ENCODE peak calls at places on chromosomes 13 and 19, in seven cellular contexts. X is breast epithelium, I is transverse colon, D is body of pancreas, U is right lobe of liver, J is uterus, O is endothelial cell of umbilical vein. C is an unnamed sample.

GRCh38 chr13:54317722-54318121 is 1289.1 kb downstream of the OLFM4 start:
- DNase-seq in J (no peak), X (no peak), I (no peak), U (no peak), D (no peak), O (no peak), C (no peak)

GRCh38 chr13:46472384-46472783 is 80.6 kb upstream of the LRCH1 start:
- DNase-seq in I (no peak), D (no peak), O (no peak), J (no peak), X (no peak), U (no peak), C (no peak)

GRCh38 chr19:16821081-16821480 is 8.1 kb upstream of the SIN3B start:
- DNase-seq in O (no peak), J (no peak), X (no peak), U (no peak), D (no peak), I (no peak), C (no peak)

GRCh38 chr19:39558623-39559117 is 18.7 kb upstream of the EID2 start:
- DNase-seq in I (no peak), O (no peak), U (no peak), J (no peak), X (no peak), D (no peak), C (no peak)

GRCh38 chr19:10230904-10231623 is at the start of gene S1PR2:
- DNase-seq in I (peak; percentile 82), O (peak; percentile 31), X (peak; percentile 73), U (peak; percentile 69), J (peak; percentile 80), D (peak; percentile 71), C (peak; percentile 69)

GRCh38 chr13:27927444-27928352 is 7.9 kb downstream of the PDX1 start:
- DNase-seq in I (no peak), J (no peak), D (no peak), X (no peak), O (no peak), U (no peak), C (no peak)

GRCh38 chr13:37716395-37716794 is 117.8 kb upstream of the POSTN start:
- DNase-seq in J (no peak), D (no peak), I (no peak), U (no peak), O (peak; percentile 70), X (no peak), C (no peak)

GRCh38 chr19:30060872-30061556 is 119.0 kb downstream of the URI1 start:
- DNase-seq in X (no peak), U (no peak), J (no peak), O (no peak), I (no peak), D (no peak), C (no peak)

GRCh38 chr19:2887391-2887914 is 13.3 kb upstream of the ZNF57 start:
- DNase-seq in O (peak; percentile 85), U (no peak), D (no peak), X (no peak), I (no peak), J (no peak), C (no peak)

GRCh38 chr13:79423340-79423739 is 17.3 kb upstream of the RBM26 start:
- DNase-seq in D (no peak), I (no peak), J (no peak), O (no peak), U (no peak), X (no peak), C (no peak)

GRCh38 chr13:79429309-79429708 is 23.3 kb upstream of the RBM26 start:
- DNase-seq in X (no peak), J (no peak), O (no peak), D (no peak), I (no peak), U (no peak), C (no peak)

GRCh38 chr13:79423801-79424642 is 18.0 kb upstream of the RBM26 start:
- DNase-seq in O (peak; percentile 53), D (no peak), X (no peak), I (no peak), J (no peak), U (no peak), C (no peak)

GRCh38 chr13:79432086-79432485 is 26.0 kb upstream of the RBM26 start:
- DNase-seq in J (no peak), I (no peak), U (no peak), O (no peak), D (no peak), X (no peak), C (no peak)

GRCh38 chr13:79427265-79427664 is 21.2 kb upstream of the RBM26 start:
- DNase-seq in X (no peak), U (no peak), O (no peak), J (no peak), D (no peak), I (no peak), C (no peak)
- H3K9me3 ChIP-seq in X (no peaks in the 10 kb centered on the region), U (no peaks in the 10 kb centered on the region), O (no peaks in the 10 kb centered on the region), J (no peaks in the 10 kb centered on the region), D (no peaks in the 10 kb centered on the region), I (no peaks in the 10 kb centered on the region), C (no peaks in the 10 kb centered on the region)

GRCh38 chr13:110911880-110912279 is 3.0 kb downstream of the ANKRD10 start:
- DNase-seq in J (no peak), O (no peak), X (no peak), D (no peak), U (no peak), I (no peak), C (no peak)

GRCh38 chr13:110914293-110915056 is 394 bp downstream of the ANKRD10 start:
- DNase-seq in D (peak; percentile 73), J (peak; percentile 73), O (peak; percentile 68), I (peak; percentile 76), X (peak; percentile 65), U (peak; percentile 80), C (peak; percentile 77)

GRCh38 chr13:110912651-110913051 is 2.2 kb downstream of the ANKRD10 start:
- DNase-seq in I (no peak), D (no peak), U (no peak), J (peak; percentile 32), O (peak; percentile 63), X (no peak), C (no peak)

GRCh38 chr13:110913911-110914292 is 967 bp downstream of the ANKRD10 start:
- DNase-seq in U (no peak), O (no peak), X (peak; percentile 36), D (no peak), I (no peak), J (peak; percentile 46), C (no peak)

GRCh38 chr13:110913322-110913721 is 1.5 kb downstream of the ANKRD10 start:
- DNase-seq in X (no peak), U (no peak), J (no peak), D (peak; percentile 38), O (no peak), I (peak; percentile 76), C (peak; percentile 10)
- TF ChIP-seq POLR2A in X (no peak), U (no peak), J (no peak), D (no peak), O (no peak), I (peak; percentile 35), C (no peak)

DNA sequence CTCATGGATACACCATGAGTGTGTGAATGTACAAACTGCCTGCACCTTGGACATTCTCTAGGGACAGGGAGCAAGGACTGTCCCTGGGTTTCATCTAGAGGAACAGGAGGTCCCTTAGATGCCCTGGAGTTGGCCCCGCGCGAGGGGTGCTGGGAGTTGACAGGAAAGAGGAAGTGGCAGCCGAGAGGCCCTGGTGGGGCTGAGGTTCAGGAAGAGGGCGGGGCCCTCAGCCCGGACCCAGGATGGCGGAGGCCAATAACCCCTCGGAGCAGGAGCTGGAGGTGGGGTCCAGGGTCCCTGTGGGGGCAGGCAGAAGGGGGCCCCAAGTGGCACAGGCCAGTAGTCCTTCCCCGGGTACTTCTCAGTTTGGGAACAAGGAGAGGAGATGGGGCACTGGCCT is 6.9 kb downstream of the PKN1 start:
- DNase-seq in X (no peak), O (peak; percentile 33), I (peak; percentile 79), U (peak; percentile 75), D (no peak), J (peak; percentile 31), C (peak; percentile 25)
- H3K27ac ChIP-seq in X (no peak overlapping the region), O (peak overlapping the region; percentile 29), I (peak overlapping the region; percentile 38), U (peak overlapping the region; percentile 33), D (no peak overlapping the region), J (no peak overlapping the region), C (no peak overlapping the region)

DNA sequence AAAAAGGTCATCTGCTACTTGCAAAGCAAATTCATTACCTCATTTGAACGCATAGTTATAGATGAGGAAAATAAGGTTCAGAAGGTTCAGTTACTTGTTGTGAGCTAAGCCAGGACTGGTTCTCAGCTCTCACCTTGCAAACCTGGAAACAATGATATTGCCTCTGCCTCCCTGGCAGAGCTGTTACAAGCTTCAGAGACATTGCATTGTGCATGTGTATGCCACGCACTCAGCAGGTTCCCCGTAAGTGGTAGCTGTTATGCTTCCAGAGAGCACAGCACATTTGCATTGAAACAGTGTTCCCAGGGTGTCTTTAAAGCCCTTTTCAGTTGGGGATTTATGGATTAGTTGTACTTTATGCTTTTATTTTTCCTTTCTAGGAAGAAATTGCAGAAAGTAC is 80.6 kb downstream of the DGKH start:
- DNase-seq in X (no peak), I (no peak), O (no peak), U (no peak), J (no peak), D (no peak), C (no peak)
- H3K9me3 ChIP-seq in X (no peaks in the 10 kb centered on the region), I (no peaks in the 10 kb centered on the region), O (no peaks in the 10 kb centered on the region), U (no peaks in the 10 kb centered on the region), J (no peaks in the 10 kb centered on the region), D (no peaks in the 10 kb centered on the region), C (no peaks in the 10 kb centered on the region)

GRCh38 chr19:11346104-11346940 is at the start of the genes CCDC159 and TMEM205:
- DNase-seq in U (peak; percentile 99), O (peak; percentile 99), J (peak; percentile 100), X (peak; percentile 99), D (peak; percentile 99), I (peak; percentile 99), C (peak; percentile 99)
- TF ChIP-seq POLR2A in U (peak; percentile 83), O (peak; percentile 79), J (peak; percentile 74), X (peak; percentile 74), D (peak; percentile 80), I (peak; percentile 61), C (peak; percentile 27)